ENCODE peak calls at places on chromosomes 6 and 20, in four cellular contexts. L is HCT116, V is neuronal stem cell, C is H9. G is an unnamed sample.

GRCh38 chr20:25739615-25740320 is 43.1 kb upstream of the ZNF337 start:
- DNase-seq in V (no peak), C (no peak), L (no peak), G (no peak)

GRCh38 chr20:24616258-24617079 is 147.0 kb downstream of the SYNDIG1 start:
- DNase-seq in V (no peak), C (no peak), L (no peak), G (no peak)

GRCh38 chr6:42436825-42437224 is 14.9 kb downstream of the TRERF1 start:
- DNase-seq in L (no peak), V (no peak), C (no peak), G (no peak)

GRCh38 chr20:23114018-23114417 is 27.9 kb upstream of the CD93 start:
- DNase-seq in L (no peak), C (no peak), V (no peak), G (no peak)

GRCh38 chr6:82862543-82862942 is 203.1 kb downstream of the UBE3D start:
- DNase-seq in V (no peak), L (peak), C (no peak), G (no peak)

GRCh38 chr6:43785220-43785752 is 15.3 kb downstream of the VEGFA start:
- DNase-seq in L (no peak), V (no peak), C (no peak), G (no peak)

GRCh38 chr6:167402195-167402686 is 77.4 kb downstream of the TTLL2 start:
- DNase-seq in V (no peak), C (no peak), L (no peak), G (peak)

GRCh38 chr20:40643891-40644290 is 45.1 kb downstream of the MAFB start:
- DNase-seq in C (no peak), V (no peak), L (no peak), G (no peak)

GRCh38 chr20:48772183-48772976 is 55.4 kb downstream of the PREX1 start:
- DNase-seq in L (no peak), C (no peak), V (no peak), G (peak)

GRCh38 chr6:142872376-142872775 is 72.6 kb downstream of the HIVEP2 start:
- DNase-seq in V (no peak), C (no peak), L (no peak), G (no peak)

GRCh38 chr6:135667694-135668455 is 170.3 kb upstream of the AHI1 start:
- DNase-seq in L (no peak), C (peak), V (no peak), G (peak)

GRCh38 chr20:13325033-13325432 is 104.0 kb downstream of the ISM1 start:
- DNase-seq in C (peak), L (peak), V (peak), G (no peak)

GRCh38 chr20:60078351-60079250 is 120.4 kb downstream of the CDH26 start:
- DNase-seq in C (no peak), V (no peak), L (no peak), G (no peak)

GRCh38 chr6:111057074-111057752 is 30.1 kb upstream of the SLC16A10 start:
- DNase-seq in C (no peak), V (peak), L (peak), G (no peak)

GRCh38 chr6:143759666-143760065 is 81.9 kb downstream of the PHACTR2 start:
- DNase-seq in L (no peak), V (no peak), C (no peak), G (no peak)

GRCh38 chr20:9409981-9410380 is 104.4 kb upstream of the LAMP5 start:
- DNase-seq in C (no peak), L (no peak), V (no peak), G (no peak)

GRCh38 chr6:14038636-14039035 is 78.9 kb upstream of the CD83 start:
- DNase-seq in V (no peak), C (no peak), L (no peak), G (no peak)

GRCh38 chr20:3068986-3069900 is 2.2 kb upstream of the OXT start:
- DNase-seq in L (no peak), C (peak), V (no peak), G (peak)

GRCh38 chr6:132445201-132445951 is 44.1 kb upstream of the MOXD1 start:
- DNase-seq in C (no peak), V (no peak), L (no peak), G (no peak)

GRCh38 chr20:63963348-63963741 is 6.4 kb downstream of the ZNF512B start:
- DNase-seq in V (no peak), C (no peak), L (no peak), G (peak)

GRCh38 chr6:149013932-149014331 is 267.1 kb downstream of the UST start:
- DNase-seq in C (no peak), L (no peak), V (no peak), G (no peak)

GRCh38 chr6:26109776-26110175 is 22.5 kb downstream of the HFE start:
- DNase-seq in V (no peak), C (no peak), L (no peak), G (no peak)

GRCh38 chr20:58649288-58650180 is 1.5 kb upstream of the STX16 start:
- DNase-seq in C (no peak), V (peak), L (no peak), G (peak)

GRCh38 chr6:71383891-71384489 is 95.4 kb downstream of the OGFRL1 start:
- DNase-seq in L (peak), C (no peak), V (peak), G (no peak)

GRCh38 chr6:170111816-170112582 is 178.9 kb downstream of the DLL1 start:
- DNase-seq in C (peak), V (no peak), L (no peak), G (peak)

GRCh38 chr20:31547017-31547675 is 32.9 kb downstream of the HM13 start:
- DNase-seq in V (peak), C (peak), L (peak), G (peak)

GRCh38 chr6:158605266-158605878 is 39.2 kb downstream of the DYNLT1 start:
- DNase-seq in V (peak), C (peak), L (peak), G (no peak)

GRCh38 chr6:16055852-16056251 is 73.0 kb upstream of the MYLIP start:
- DNase-seq in C (no peak), L (no peak), V (no peak), G (no peak)

GRCh38 chr6:22288721-22289120 is 8.1 kb downstream of the PRL start:
- DNase-seq in L (no peak), V (no peak), C (no peak), G (no peak)

GRCh38 chr20:60137657-60138245 is 179.5 kb downstream of the CDH26 start:
- DNase-seq in L (peak), C (no peak), V (no peak), G (no peak)

GRCh38 chr6:43143235-43144124 is 27.6 kb upstream of the SRF start:
- DNase-seq in C (peak), V (peak), L (peak), G (peak)

GRCh38 chr6:160430741-160431140 is 82.6 kb downstream of the SLC22A3 start:
- DNase-seq in V (no peak), C (no peak), L (no peak), G (no peak)

GRCh38 chr20:34703573-34704176 is 469 bp upstream of the TP53INP2 start:
- DNase-seq in V (no peak), C (no peak), L (no peak), G (no peak)

GRCh38 chr20:34703061-34703572 is 1.0 kb upstream of the TP53INP2 start:
- DNase-seq in L (no peak), V (no peak), C (no peak), G (no peak)

GRCh38 chr20:34705383-34706021 is 1.4 kb downstream of the TP53INP2 start:
- DNase-seq in C (peak), V (no peak), L (no peak), G (no peak)

GRCh38 chr20:34705008-34705382 is 851 bp downstream of the TP53INP2 start:
- DNase-seq in C (no peak), V (no peak), L (no peak), G (no peak)

DNA sequence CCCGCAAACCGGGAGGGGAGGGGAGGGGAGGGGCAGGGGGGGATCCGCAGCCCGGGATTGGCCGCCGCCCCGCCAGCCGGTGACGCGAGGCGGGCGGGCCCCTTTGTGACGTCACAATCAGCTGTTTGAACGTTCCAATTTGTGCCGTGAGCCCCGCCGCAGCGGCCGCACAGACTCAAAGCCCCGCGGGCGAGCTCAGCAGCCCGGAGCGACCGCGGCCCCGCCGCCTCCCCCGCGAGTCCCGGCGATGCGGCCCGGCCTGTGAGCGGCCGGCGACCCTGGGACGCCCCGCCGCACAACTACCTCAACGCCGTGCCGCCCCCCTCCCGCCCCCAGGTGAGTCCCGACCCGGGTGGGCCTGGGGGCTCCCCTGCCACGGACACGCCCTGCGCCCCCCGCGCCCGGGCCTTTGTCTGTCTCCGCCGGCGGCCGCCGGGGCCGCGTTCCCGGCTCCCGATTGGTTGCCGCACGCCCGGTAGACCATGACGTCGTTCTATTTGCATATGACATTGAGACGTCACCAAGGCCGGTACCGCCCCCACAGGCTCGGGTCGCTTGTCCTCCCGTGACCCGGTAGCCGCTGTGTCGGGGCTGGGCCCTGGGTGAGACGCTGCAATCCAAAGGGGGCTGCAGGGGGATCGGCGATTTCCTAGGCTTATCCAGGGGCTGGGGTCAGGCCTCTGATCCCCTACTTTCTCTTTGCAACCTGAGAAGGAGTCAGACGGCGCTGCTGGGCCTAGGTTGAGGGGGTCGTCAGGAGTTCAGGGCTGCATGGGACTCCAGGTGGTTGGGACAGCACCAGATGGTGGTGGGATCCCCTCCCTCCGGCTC is at the start of gene TP53INP2:
- DNase-seq in L (peak), C (peak), V (peak), G (peak)
- H3K9ac ChIP-seq in L (peak), C (peak), V (peak), G (peak)

GRCh38 chr6:39317256-39317655 is 3.0 kb upstream of the KCNK17 start:
- DNase-seq in C (no peak), L (no peak), V (no peak), G (no peak)
- H3K9ac ChIP-seq in C (no peak), L (no peak), V (no peak), G (no peak)

DNA sequence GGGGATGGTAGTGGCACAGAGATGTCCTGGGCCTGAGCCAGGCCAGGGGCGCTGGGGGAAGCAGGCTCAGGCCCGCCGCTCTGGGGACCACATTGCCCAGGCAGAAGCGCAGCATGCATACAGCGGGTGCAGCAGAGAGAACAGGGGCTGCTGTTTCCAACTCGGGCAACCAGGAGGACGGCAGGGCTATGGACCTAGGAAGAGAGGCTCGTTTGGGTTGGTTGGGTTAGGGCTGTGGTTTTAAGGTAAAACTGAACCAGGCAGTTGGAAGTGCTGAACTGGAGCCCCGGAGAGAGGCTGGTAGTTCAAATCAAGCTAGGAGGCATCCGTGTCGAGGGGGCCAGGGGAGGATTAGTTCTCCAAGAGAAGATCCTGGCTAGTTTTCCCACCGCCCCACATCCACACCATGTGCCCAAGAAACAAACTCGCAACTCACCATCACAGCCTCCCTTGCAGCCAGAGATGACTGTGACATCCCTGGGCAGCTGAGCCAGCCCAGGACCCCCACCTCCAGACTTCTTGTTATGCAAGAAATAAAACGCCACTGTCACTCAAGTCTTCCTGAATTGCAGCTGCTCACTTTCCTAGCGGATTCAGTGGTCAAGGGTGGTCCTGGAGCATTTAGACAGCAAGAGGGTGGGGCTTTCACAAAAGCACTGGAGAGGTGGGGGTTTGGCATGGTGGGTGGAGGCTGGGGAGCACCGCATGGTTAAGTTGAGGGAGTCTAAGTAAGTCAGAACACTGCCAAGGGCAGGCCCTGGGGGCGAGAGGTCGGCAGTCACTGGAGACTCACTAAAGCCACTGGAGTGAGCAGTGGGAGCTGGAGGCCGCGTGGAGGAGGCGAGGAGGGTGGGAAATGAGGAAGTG is 161.2 kb downstream of the GRM4 start:
- DNase-seq in V (no peak), L (no peak), C (peak), G (peak)
- H3K9ac ChIP-seq in V (no peak), L (no peak), C (no peak), G (no peak)

DNA sequence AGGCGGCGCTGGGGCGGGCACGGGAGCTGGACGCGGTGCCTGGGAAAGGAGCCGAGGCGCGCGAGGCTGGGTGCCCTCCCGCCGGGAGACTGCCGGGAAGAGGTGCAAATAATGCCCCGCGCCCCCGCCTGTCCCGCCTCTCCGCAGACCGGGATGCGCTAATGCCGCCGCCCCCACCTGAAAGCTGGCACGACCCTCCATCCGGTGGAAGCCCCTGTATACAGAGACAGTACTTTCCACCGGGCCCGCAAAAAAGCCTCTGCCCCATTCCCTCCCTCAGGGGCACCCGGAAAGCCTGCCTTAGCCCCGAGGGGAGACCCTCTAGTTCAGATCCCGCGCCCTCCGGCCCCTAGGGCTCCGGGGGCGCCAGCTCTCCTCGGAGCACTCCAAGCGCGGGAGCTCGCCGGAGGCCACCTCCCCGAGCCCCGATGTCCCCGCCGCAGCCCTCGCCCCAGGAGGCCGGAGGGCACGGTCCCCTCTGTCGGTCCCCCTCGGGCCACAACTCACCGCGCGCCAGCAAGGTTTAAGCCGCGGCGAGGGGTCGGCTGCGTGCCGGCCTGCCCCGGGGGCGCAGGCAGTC is 1.2 kb downstream of the GRM4 start:
- DNase-seq in V (no peak), L (no peak), C (peak), G (peak)
- H3K9ac ChIP-seq in V (peak), L (no peak), C (no peak), G (no peak)

GRCh38 chr6:63635165-63635562 is 438 bp upstream of the PHF3 start:
- DNase-seq in C (no peak), V (no peak), L (no peak), G (no peak)
- H3K9ac ChIP-seq in C (peak), V (no peak), L (peak), G (peak)

GRCh38 chr6:122289721-122290501 is 109.5 kb upstream of the HSF2 start:
- DNase-seq in L (peak), V (no peak), C (no peak), G (no peak)
- H3K9ac ChIP-seq in L (no peak), V (no peak), C (no peak), G (no peak)

GRCh38 chr6:11207199-11207968 is 25.1 kb downstream of the NEDD9 start:
- DNase-seq in C (no peak), V (no peak), L (peak), G (no peak)

GRCh38 chr6:11205721-11206120 is 26.7 kb downstream of the NEDD9 start:
- DNase-seq in V (no peak), L (no peak), C (no peak), G (no peak)

GRCh38 chr6:11204987-11205386 is 27.5 kb downstream of the NEDD9 start:
- DNase-seq in V (no peak), C (no peak), L (no peak), G (no peak)

GRCh38 chr6:11208267-11208666 is 24.2 kb downstream of the NEDD9 start:
- DNase-seq in L (no peak), V (no peak), C (no peak), G (no peak)

GRCh38 chr6:11206576-11206975 is 25.9 kb downstream of the NEDD9 start:
- DNase-seq in L (no peak), V (no peak), C (no peak), G (no peak)
- H3K9ac ChIP-seq in L (no peak), V (no peak), C (no peak), G (peak)

GRCh38 chr6:108651287-108651686 is 90.6 kb downstream of the FOXO3 start:
- DNase-seq in C (no peak), L (no peak), V (no peak), G (no peak)
- H3K9ac ChIP-seq in C (no peak), L (no peak), V (no peak), G (no peak)

DNA sequence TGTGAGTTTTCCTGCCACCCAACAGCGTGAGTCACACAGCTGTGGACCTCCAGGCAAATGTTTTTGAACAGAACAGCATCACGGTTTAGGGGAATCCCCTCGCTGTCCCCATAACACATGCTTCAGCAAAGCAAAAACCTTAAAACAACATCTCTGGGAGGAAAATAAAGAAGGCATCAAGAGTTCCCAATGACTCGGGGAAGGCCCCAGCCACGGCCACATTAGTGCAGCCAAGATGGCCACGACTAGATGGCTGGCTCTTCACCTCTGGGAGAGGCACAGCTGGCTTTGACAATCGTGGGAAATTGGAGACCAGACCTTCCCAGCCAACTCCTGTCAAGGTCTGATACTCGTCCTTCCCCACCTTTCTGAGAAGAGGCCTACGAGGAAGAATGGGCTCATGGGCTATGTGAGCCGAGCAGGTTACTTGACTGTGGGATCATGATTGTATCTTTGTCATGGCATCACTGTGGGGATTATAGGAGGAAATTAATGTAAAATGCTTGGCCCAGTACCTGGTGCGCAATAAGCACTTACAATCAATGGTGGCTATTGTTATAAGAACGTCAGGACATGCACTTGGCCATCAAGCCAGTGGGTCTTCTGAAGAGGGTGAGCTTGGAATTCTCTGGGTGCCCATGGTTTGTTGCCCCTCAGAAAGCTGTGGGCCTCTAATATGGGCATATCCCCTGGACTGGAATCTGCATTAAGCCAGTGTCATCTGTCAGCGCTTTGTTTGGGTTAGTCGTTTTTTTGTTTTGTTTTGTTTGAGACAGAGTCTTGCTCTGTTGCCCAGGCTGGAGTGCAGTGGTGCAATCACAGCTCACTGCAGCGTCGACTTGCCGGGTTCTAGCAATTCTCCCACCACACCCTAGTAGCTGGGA is 43.6 kb downstream of the FGD2 start:
- DNase-seq in L (no peak), V (no peak), C (no peak), G (no peak)
- H3K9ac ChIP-seq in L (no peak), V (no peak), C (no peak), G (no peak)